ENCODE peak calls at places on chromosomes 7 and 10, in five cellular contexts. D is HepG2, M is GM12878, P is H1, N is HCT116. K is an unnamed sample.

GRCh38 chr10:23405540-23405939 is 33.3 kb upstream of the OTUD1 start:
- DNase-seq in D (peak; percentile 84), M (no peak), P (no peak), N (no peak), K (no peak)

GRCh38 chr7:27723086-27723485 is 16.9 kb upstream of the TAX1BP1 start:
- DNase-seq in D (no peak), M (no peak), P (no peak), N (no peak), K (no peak)

GRCh38 chr10:123607386-123607785 is 58.8 kb upstream of the GPR26 start:
- DNase-seq in D (no peak), M (no peak), P (peak; percentile 43), N (no peak), K (no peak)

GRCh38 chr7:126569402-126569801 is 683.3 kb downstream of the GRM8 start:
- DNase-seq in D (no peak), M (peak; percentile 23), P (no peak), N (no peak), K (no peak)

GRCh38 chr7:157569967-157570366 is 233.2 kb downstream of the DNAJB6 start:
- DNase-seq in D (no peak), M (no peak), P (no peak), N (no peak), K (no peak)

GRCh38 chr10:119595715-119596515 is 849 bp downstream of the TIAL1 start:
- DNase-seq in D (no peak), M (no peak), P (no peak), N (no peak), K (peak; percentile 57)

GRCh38 chr10:94314913-94315545 is 47.7 kb downstream of the NOC3L start:
- DNase-seq in D (peak; percentile 65), M (no peak), P (no peak), N (no peak), K (no peak)

GRCh38 chr10:67140641-67141040 is 214.8 kb downstream of the LRRTM3 start:
- DNase-seq in D (no peak), M (no peak), P (no peak), N (no peak), K (no peak)

GRCh38 chr7:92691578-92691977 is 101.4 kb upstream of the FAM133B start:
- DNase-seq in D (peak; percentile 68), M (peak; percentile 37), P (no peak), N (peak; percentile 52), K (peak; percentile 35)

GRCh38 chr10:119208553-119208940 is 1.2 kb downstream of the GRK5 start:
- DNase-seq in D (no peak), M (no peak), P (no peak), N (no peak), K (no peak)

GRCh38 chr7:118152149-118152548 is 31.8 kb upstream of the LSM8 start:
- DNase-seq in D (no peak), M (no peak), P (peak; percentile 13), N (no peak), K (no peak)

GRCh38 chr7:1672851-1673486 is 2.9 kb downstream of the ELFN1 start:
- DNase-seq in D (no peak), M (no peak), P (no peak), N (no peak), K (no peak)

GRCh38 chr10:104368406-104368805 is 14.8 kb downstream of the CFAP58 start:
- DNase-seq in D (no peak), M (no peak), P (no peak), N (no peak), K (no peak)

GRCh38 chr10:20248309-20248708 is 432.1 kb downstream of the PLXDC2 start:
- DNase-seq in D (no peak), M (no peak), P (no peak), N (no peak), K (no peak)

GRCh38 chr7:1810961-1811849 is 141.1 kb downstream of the ELFN1 start:
- DNase-seq in D (no peak), M (no peak), P (no peak), N (no peak), K (no peak)

GRCh38 chr7:30922596-30922995 is 10.9 kb downstream of the AQP1 start:
- DNase-seq in D (no peak), M (no peak), P (no peak), N (no peak), K (no peak)

GRCh38 chr10:122407375-122408125 is 33.0 kb downstream of the PLEKHA1 start:
- DNase-seq in D (no peak), M (no peak), P (no peak), N (no peak), K (no peak)

GRCh38 chr7:157158400-157158799 is 19.7 kb downstream of the UBE3C start:
- DNase-seq in D (no peak), M (no peak), P (no peak), N (no peak), K (no peak)

GRCh38 chr10:3828404-3829192 is 43.6 kb upstream of the KLF6 start:
- DNase-seq in D (no peak), M (no peak), P (no peak), N (no peak), K (peak; percentile 33)

GRCh38 chr7:154347867-154348266 is 295.7 kb downstream of the DPP6 start:
- DNase-seq in D (no peak), M (no peak), P (no peak), N (no peak), K (no peak)

GRCh38 chr10:130363899-130364298 is 227.7 kb downstream of the GLRX3 start:
- DNase-seq in D (no peak), M (no peak), P (no peak), N (no peak), K (no peak)

GRCh38 chr7:132760873-132761272 is 184.6 kb upstream of the PLXNA4 start:
- DNase-seq in D (no peak), M (no peak), P (no peak), N (no peak), K (no peak)

GRCh38 chr7:17130281-17131059 is 168.0 kb upstream of the AHR start:
- DNase-seq in D (peak; percentile 98), M (no peak), P (no peak), N (peak; percentile 13), K (no peak)

GRCh38 chr10:63391812-63392211 is 74.0 kb downstream of the JMJD1C start:
- DNase-seq in D (no peak), M (no peak), P (no peak), N (no peak), K (no peak)

GRCh38 chr7:44867073-44867990 is 18.0 kb downstream of the PURB start:
- DNase-seq in D (peak; percentile 32), M (no peak), P (no peak), N (peak; percentile 19), K (peak; percentile 45)

GRCh38 chr10:110436554-110437350 is 61.0 kb upstream of the DUSP5 start:
- DNase-seq in D (no peak), M (no peak), P (no peak), N (no peak), K (no peak)

GRCh38 chr10:71770255-71770654 is 3.1 kb downstream of the VSIR start:
- DNase-seq in D (no peak), M (no peak), P (no peak), N (no peak), K (no peak)
- H3K27ac ChIP-seq in D (no peak overlapping the region), M (peak overlapping the region; percentile 94), P (no peak overlapping the region), N (no peak overlapping the region), K (no peak overlapping the region)

GRCh38 chr7:102916881-102917280 is 4.1 kb downstream of the LRRC17 start:
- DNase-seq in D (no peak), M (no peak), P (no peak), N (no peak), K (no peak)
- TF ChIP-seq SP1 in D (no peak), M (no peak), P (no peak), N (no peak), K (no peak)

DNA sequence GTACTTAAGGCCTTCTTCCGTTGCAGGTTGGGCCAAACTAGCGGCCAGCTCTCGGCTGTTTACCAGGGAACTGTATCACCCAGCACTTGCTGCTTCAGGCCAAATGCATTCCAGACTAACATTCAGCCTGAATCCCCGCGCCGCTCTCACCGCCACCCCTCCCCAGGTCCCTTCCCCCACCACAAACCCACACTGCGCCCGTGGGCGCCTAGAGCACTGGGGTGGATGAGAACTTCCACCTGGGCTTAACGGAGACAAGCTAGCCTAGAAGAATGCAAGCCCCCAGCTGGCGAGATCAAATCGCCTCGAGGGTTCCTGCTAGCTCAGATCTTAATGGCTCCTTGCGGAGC is 641 bp downstream of the TCAF1 start:
- DNase-seq in D (peak; percentile 25), M (no peak), P (no peak), N (no peak), K (no peak)
- TF ChIP-seq MAX in D (no peak), M (no peak), P (no peak), N (no peak), K (no peak)

GRCh38 chr7:109616551-109617069 is 1046.9 kb downstream of the DNAJB9 start:
- DNase-seq in D (no peak), M (no peak), P (no peak), N (no peak), K (no peak)

GRCh38 chr7:109622320-109622719 is 1052.6 kb downstream of the DNAJB9 start:
- DNase-seq in D (no peak), M (no peak), P (no peak), N (no peak), K (no peak)
- H3K27ac ChIP-seq in D (no peak overlapping the region), M (no peak overlapping the region), P (no peak overlapping the region), N (no peak overlapping the region), K (no peak overlapping the region)

GRCh38 chr7:99473315-99473596 is 566 bp downstream of the ZNF789 start:
- DNase-seq in D (peak; percentile 76), M (peak; percentile 33), P (no peak), N (peak; percentile 48), K (peak; percentile 20)
- TF ChIP-seq SP1 in D (no peak), M (no peak), P (no peak), N (no peak), K (no peak)

GRCh38 chr7:140350056-140350455 is 48.3 kb downstream of the SLC37A3 start:
- DNase-seq in D (no peak), M (no peak), P (no peak), N (no peak), K (no peak)

GRCh38 chr7:140348161-140348849 is 50.0 kb downstream of the SLC37A3 start:
- DNase-seq in D (no peak), M (no peak), P (no peak), N (no peak), K (no peak)

GRCh38 chr7:140347218-140347617 is 51.1 kb downstream of the SLC37A3 start:
- DNase-seq in D (no peak), M (no peak), P (no peak), N (no peak), K (no peak)

GRCh38 chr7:140345426-140345825 is 52.9 kb downstream of the SLC37A3 start:
- DNase-seq in D (no peak), M (no peak), P (no peak), N (no peak), K (no peak)

DNA sequence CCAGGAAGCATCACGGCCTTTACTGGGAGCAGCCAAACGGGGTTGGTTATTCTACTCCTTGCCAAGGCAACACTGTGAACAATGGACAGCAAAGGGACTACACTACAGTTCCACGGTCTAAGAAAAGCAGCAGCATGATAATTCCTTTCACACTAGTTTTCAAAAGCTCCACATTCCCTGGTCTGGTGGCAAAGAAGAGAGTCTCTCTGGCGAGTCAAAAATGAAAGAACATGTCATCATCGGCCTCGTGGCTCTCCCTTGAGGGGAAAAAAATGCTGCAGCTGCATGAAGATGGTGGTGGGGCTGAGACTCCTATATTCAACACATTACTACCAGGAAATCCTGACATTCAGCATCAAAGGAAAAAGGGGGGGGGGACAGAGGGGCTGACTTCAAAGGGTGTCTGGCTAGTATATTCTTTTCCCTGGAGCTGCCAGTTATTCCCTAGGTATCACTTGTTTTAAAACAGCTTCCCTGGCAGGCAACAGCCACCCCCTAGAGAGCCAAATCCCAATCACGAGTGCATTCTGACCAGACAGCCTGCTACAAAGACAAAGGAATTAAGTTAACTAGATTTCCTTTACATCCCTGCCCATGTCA is 49.1 kb downstream of the SLC37A3 start:
- DNase-seq in D (no peak), M (no peak), P (no peak), N (no peak), K (no peak)
- TF ChIP-seq MAX in D (no peak), M (no peak), P (no peak), N (no peak), K (no peak)